ENCODE peak calls at places on chromosome 1, in six cellular contexts. X is heart left ventricle; F is GM23338; D is stimulated activated CD4-positive, alpha-beta T cell treated with anti-CD3 and anti-CD28 coated beads, Interleukin-12 subunit alpha, Interleukin-12 subunit beta, amount 100 ng/mL, for 24 hours; U is GM12892; R is T-helper 2 cell. J is an unnamed sample.

GRCh38 chr1:202411421-202411820 is 62.9 kb downstream of the PPP1R12B start:
- DNase-seq in U (no peak), R (no peak), D (no peak), X (no peak), F (peak; percentile 42), J (no peak)

GRCh38 chr1:17774452-17774851 is 19.3 kb downstream of the ACTL8 start:
- DNase-seq in R (no peak), U (no peak), X (no peak), D (no peak), F (no peak), J (no peak)

GRCh38 chr1:26887125-26887524 is 3.0 kb downstream of the GPN2 start:
- DNase-seq in X (no peak), D (no peak), R (no peak), U (no peak), F (peak; percentile 66), J (no peak)

GRCh38 chr1:183810172-183810571 is 5.3 kb downstream of the RGL1 start:
- DNase-seq in X (no peak), F (no peak), D (no peak), U (no peak), R (no peak), J (no peak)

GRCh38 chr1:198024782-198025181 is 107.6 kb downstream of the LHX9 start:
- DNase-seq in D (no peak), U (no peak), X (no peak), F (no peak), R (no peak), J (no peak)

GRCh38 chr1:155030243-155030795 is 3.3 kb downstream of the DCST2 start:
- DNase-seq in U (no peak), X (no peak), F (no peak), R (no peak), D (no peak), J (no peak)

GRCh38 chr1:183470961-183471747 is 1.1 kb upstream of the SMG7 start:
- DNase-seq in D (peak; percentile 52), R (peak; percentile 54), X (peak; percentile 83), F (peak; percentile 84), U (peak; percentile 32), J (peak; percentile 49)

GRCh38 chr1:201850053-201850397 is 21.1 kb downstream of the IPO9 start:
- DNase-seq in R (no peak), D (no peak), F (no peak), U (no peak), X (peak; percentile 42), J (no peak)

GRCh38 chr1:183022202-183023145 is 746 bp upstream of the LAMC1 start:
- DNase-seq in F (peak; percentile 58), X (peak; percentile 89), U (peak; percentile 48), R (no peak), D (no peak), J (no peak)

GRCh38 chr1:205791568-205792180 is 16.4 kb upstream of the RAB29 start:
- DNase-seq in F (peak; percentile 81), U (peak; percentile 62), D (no peak), X (no peak), R (peak; percentile 34), J (peak; percentile 45)

GRCh38 chr1:245198755-245199516 is 44.2 kb downstream of the KIF26B start:
- DNase-seq in D (no peak), R (no peak), F (no peak), X (no peak), U (no peak), J (no peak)

J was measured in effector CD4-positive, alpha-beta T cell.